ENCODE peak calls at places on chromosome 16, in five cellular contexts. U, S, W, T and K are unnamed samples.

GRCh38 chr16:87044829-87045228 is 272.4 kb downstream of the C16orf95 start:
- DNase-seq in U (peak), T (no peak), W (no peak), S (no peak), K (no peak)

GRCh38 chr16:7755347-7755746 is 422.7 kb downstream of the RBFOX1 start:
- DNase-seq in S (no peak), U (no peak), W (no peak), T (no peak), K (no peak)

GRCh38 chr16:65672960-65673359 is 551.1 kb upstream of the CDH11 start:
- DNase-seq in T (no peak), U (no peak), S (no peak), W (no peak), K (no peak)

GRCh38 chr16:26672206-26672605 is 394.5 kb upstream of the C16orf82 start:
- DNase-seq in W (no peak), U (no peak), S (no peak), T (no peak), K (no peak)

GRCh38 chr16:79006206-79006605 is 594.3 kb downstream of the MAF start:
- DNase-seq in U (no peak), T (no peak), W (no peak), S (no peak), K (no peak)

GRCh38 chr16:88702364-88703210 is 3.6 kb downstream of the RNF166 start:
- DNase-seq in U (no peak), T (no peak), W (no peak), S (no peak), K (no peak)

GRCh38 chr16:66020642-66021041 is 345.8 kb upstream of the CDH5 start:
- DNase-seq in T (no peak), U (no peak), S (no peak), W (no peak), K (no peak)

GRCh38 chr16:81515281-81515680 is 70.7 kb downstream of the CMIP start:
- DNase-seq in S (no peak), T (no peak), W (no peak), U (no peak), K (no peak)

GRCh38 chr16:88453621-88454314 is 688 bp downstream of the ZFPM1 start:
- DNase-seq in S (no peak), U (no peak), T (peak), W (no peak), K (peak)

GRCh38 chr16:88355093-88355388 is 27.7 kb upstream of the ZNF469 start:
- DNase-seq in U (no peak), T (no peak), W (no peak), S (no peak), K (no peak)

GRCh38 chr16:21301168-21301894 is 23.2 kb upstream of the CRYM start:
- DNase-seq in U (peak), T (peak), S (no peak), W (no peak), K (no peak)
- TF ChIP-seq CTCF in U (peak), T (no peak), S (peak), W (peak), K (no peak)

DNA sequence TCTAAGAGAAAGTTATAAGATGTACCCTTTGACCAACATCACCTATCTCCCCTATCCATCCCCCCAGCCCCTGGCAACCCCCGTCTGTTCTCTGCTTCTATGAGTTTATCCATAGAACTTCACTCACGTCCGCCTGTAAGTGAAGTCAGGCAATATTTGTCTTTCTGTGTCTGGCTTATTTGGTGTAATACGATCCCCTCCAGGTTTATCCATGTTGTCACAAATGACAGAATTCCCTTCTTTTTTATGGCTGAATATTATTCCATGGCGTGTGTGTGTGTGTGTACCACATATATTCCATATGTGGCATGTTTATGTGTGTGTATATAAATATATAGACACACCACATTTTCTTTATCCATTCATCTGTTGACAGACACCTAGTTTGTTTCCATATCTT is 339.7 kb downstream of the CPPED1 start:
- DNase-seq in W (no peak), S (no peak), U (no peak), T (no peak), K (no peak)
- TF ChIP-seq CTCF in W (no peak), S (no peak), U (no peak), T (no peak), K (no peak)

GRCh38 chr16:22052985-22053384 is 39.4 kb upstream of the VWA3A start:
- DNase-seq in U (no peak), W (no peak), T (no peak), S (no peak), K (no peak)

GRCh38 chr16:22054847-22055590 is 37.3 kb upstream of the VWA3A start:
- DNase-seq in W (no peak), S (no peak), T (no peak), U (no peak), K (no peak)

GRCh38 chr16:22053921-22054341 is 38.4 kb upstream of the VWA3A start:
- DNase-seq in U (no peak), S (no peak), W (no peak), T (no peak), K (no peak)

GRCh38 chr16:22055881-22056280 is 36.5 kb upstream of the VWA3A start:
- DNase-seq in T (no peak), W (no peak), U (no peak), S (no peak), K (no peak)

GRCh38 chr16:22050963-22051362 is 41.4 kb upstream of the VWA3A start:
- DNase-seq in U (no peak), S (no peak), T (no peak), W (no peak), K (no peak)
- TF ChIP-seq CTCF in U (no peak), S (no peak), T (no peak), W (no peak), K (no peak)

DNA sequence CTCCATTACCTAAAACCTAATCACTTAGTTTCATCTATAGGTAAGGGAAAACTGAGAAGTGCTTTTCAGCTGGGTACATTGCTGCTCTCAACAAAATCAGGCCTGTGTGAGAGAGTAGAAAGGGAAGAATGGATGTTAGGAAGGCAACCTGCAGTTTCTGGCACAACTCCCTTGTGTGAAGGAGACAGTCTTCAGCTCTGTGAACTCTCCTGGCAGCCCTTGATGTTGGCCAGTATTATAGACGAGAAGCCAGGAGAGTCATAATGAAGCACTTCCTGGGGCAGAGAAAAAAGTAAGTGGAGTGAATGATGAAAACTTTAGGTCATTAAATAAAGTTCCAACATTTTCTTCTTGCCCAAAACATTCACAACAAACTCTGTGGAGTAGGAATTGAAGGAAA is 260.1 kb downstream of the IRX3 start:
- DNase-seq in W (no peak), S (no peak), T (no peak), U (no peak), K (no peak)
- TF ChIP-seq CTCF in W (no peak), S (no peak), T (no peak), U (no peak), K (no peak)

GRCh38 chr16:48160575-48160974 is 4.8 kb upstream of the ABCC12 start:
- DNase-seq in U (no peak), S (no peak), W (no peak), T (no peak), K (no peak)
- TF ChIP-seq CTCF in U (no peak), S (no peak), W (no peak), T (no peak), K (no peak)